ENCODE peak calls at places on chromosomes 6 and 20, in ten cellular contexts. One of them, this sample, is unnamed.

GRCh38 chr20:6053776-6054688 is at the start of gene LRRN4:
- DNase-seq in T-helper 17 cell: no peak
- DNase-seq in AG09309: no peak
- DNase-seq in fibroblast of pulmonary artery: peak; percentile 40
- DNase-seq in KBM-7: no peak
- DNase-seq in T-cell: no peak
- DNase-seq in astrocyte of the spinal cord: no peak
- DNase-seq in T1000: no peak
- DNase-seq in ascending aorta: no peak
- DNase-seq in left cardiac atrium: no peak
- DNase-seq in this sample: no peak

GRCh38 chr6:149032318-149032598 is 285.3 kb upstream of the TAB2 start:
- DNase-seq in fibroblast of pulmonary artery: no peak
- DNase-seq in T-cell: no peak
- DNase-seq in ascending aorta: no peak
- DNase-seq in T-helper 17 cell: no peak
- DNase-seq in AG09309: no peak
- DNase-seq in KBM-7: no peak
- DNase-seq in astrocyte of the spinal cord: no peak
- DNase-seq in left cardiac atrium: no peak
- DNase-seq in T1000: no peak
- DNase-seq in this sample: no peak

GRCh38 chr20:38799248-38799647 is 6.2 kb upstream of the PPP1R16B start:
- DNase-seq in left cardiac atrium: no peak
- DNase-seq in KBM-7: peak; percentile 83
- DNase-seq in T-cell: no peak
- DNase-seq in AG09309: no peak
- DNase-seq in T1000: no peak
- DNase-seq in fibroblast of pulmonary artery: peak; percentile 32
- DNase-seq in T-helper 17 cell: no peak
- DNase-seq in astrocyte of the spinal cord: no peak
- DNase-seq in ascending aorta: no peak
- DNase-seq in this sample: no peak

GRCh38 chr6:18044108-18044783 is 56.8 kb upstream of the KIF13A start:
- DNase-seq in T1000: no peak
- DNase-seq in T-helper 17 cell: no peak
- DNase-seq in fibroblast of pulmonary artery: no peak
- DNase-seq in KBM-7: peak; percentile 12
- DNase-seq in ascending aorta: no peak
- DNase-seq in AG09309: no peak
- DNase-seq in astrocyte of the spinal cord: no peak
- DNase-seq in left cardiac atrium: no peak
- DNase-seq in T-cell: no peak
- DNase-seq in this sample: no peak

GRCh38 chr20:39117486-39117885 is 155.3 kb downstream of the DHX35 start:
- DNase-seq in ascending aorta: no peak
- DNase-seq in T-cell: no peak
- DNase-seq in T-helper 17 cell: no peak
- DNase-seq in left cardiac atrium: no peak
- DNase-seq in KBM-7: no peak
- DNase-seq in fibroblast of pulmonary artery: peak; percentile 65
- DNase-seq in astrocyte of the spinal cord: peak; percentile 15
- DNase-seq in AG09309: no peak
- DNase-seq in T1000: peak; percentile 67
- DNase-seq in this sample: peak; percentile 52

GRCh38 chr20:63375438-63375837 is 14.3 kb upstream of the CHRNA4 start:
- DNase-seq in T1000: no peak
- DNase-seq in left cardiac atrium: no peak
- DNase-seq in astrocyte of the spinal cord: no peak
- DNase-seq in fibroblast of pulmonary artery: no peak
- DNase-seq in AG09309: no peak
- DNase-seq in T-helper 17 cell: no peak
- DNase-seq in KBM-7: no peak
- DNase-seq in ascending aorta: no peak
- DNase-seq in T-cell: no peak
- DNase-seq in this sample: no peak

GRCh38 chr6:112795316-112795715 is 448.2 kb downstream of the RFPL4B start:
- DNase-seq in astrocyte of the spinal cord: no peak
- DNase-seq in T-cell: no peak
- DNase-seq in fibroblast of pulmonary artery: no peak
- DNase-seq in ascending aorta: no peak
- DNase-seq in AG09309: no peak
- DNase-seq in T-helper 17 cell: no peak
- DNase-seq in T1000: no peak
- DNase-seq in KBM-7: no peak
- DNase-seq in left cardiac atrium: no peak
- DNase-seq in this sample: no peak

GRCh38 chr6:1286972-1287600 is 24.8 kb upstream of the FOXQ1 start:
- DNase-seq in AG09309: peak; percentile 85
- DNase-seq in T-helper 17 cell: no peak
- DNase-seq in KBM-7: peak; percentile 19
- DNase-seq in T-cell: no peak
- DNase-seq in ascending aorta: no peak
- DNase-seq in left cardiac atrium: no peak
- DNase-seq in fibroblast of pulmonary artery: peak; percentile 50
- DNase-seq in T1000: no peak
- DNase-seq in astrocyte of the spinal cord: peak; percentile 87
- DNase-seq in this sample: peak; percentile 31

GRCh38 chr6:142975272-142975805 is 30.4 kb upstream of the HIVEP2 start:
- DNase-seq in left cardiac atrium: no peak
- DNase-seq in AG09309: no peak
- DNase-seq in astrocyte of the spinal cord: no peak
- DNase-seq in ascending aorta: no peak
- DNase-seq in T-cell: no peak
- DNase-seq in KBM-7: no peak
- DNase-seq in T-helper 17 cell: no peak
- DNase-seq in T1000: no peak
- DNase-seq in fibroblast of pulmonary artery: no peak
- DNase-seq in this sample: no peak

GRCh38 chr6:152267967-152268845 is 369.0 kb downstream of the SYNE1 start:
- DNase-seq in left cardiac atrium: no peak
- DNase-seq in fibroblast of pulmonary artery: peak; percentile 48
- DNase-seq in T-helper 17 cell: no peak
- DNase-seq in KBM-7: peak; percentile 48
- DNase-seq in T1000: no peak
- DNase-seq in T-cell: no peak
- DNase-seq in ascending aorta: no peak
- DNase-seq in AG09309: no peak
- DNase-seq in astrocyte of the spinal cord: peak; percentile 35
- DNase-seq in this sample: no peak

GRCh38 chr6:142856857-142857608 is 87.9 kb downstream of the HIVEP2 start:
- DNase-seq in T-helper 17 cell: no peak
- DNase-seq in ascending aorta: no peak
- DNase-seq in AG09309: no peak
- DNase-seq in KBM-7: no peak
- DNase-seq in astrocyte of the spinal cord: no peak
- DNase-seq in T-cell: no peak
- DNase-seq in T1000: no peak
- DNase-seq in fibroblast of pulmonary artery: no peak
- DNase-seq in left cardiac atrium: no peak
- DNase-seq in this sample: no peak

GRCh38 chr6:27605401-27606342 is 132.8 kb upstream of the ZNF184 start:
- DNase-seq in astrocyte of the spinal cord: peak; percentile 79
- DNase-seq in T-cell: no peak
- DNase-seq in AG09309: no peak
- DNase-seq in KBM-7: no peak
- DNase-seq in fibroblast of pulmonary artery: peak; percentile 77
- DNase-seq in ascending aorta: no peak
- DNase-seq in T-helper 17 cell: no peak
- DNase-seq in left cardiac atrium: no peak
- DNase-seq in T1000: no peak
- DNase-seq in this sample: peak; percentile 92

GRCh38 chr20:25525857-25526256 is 59.5 kb downstream of the NINL start:
- DNase-seq in KBM-7: no peak
- DNase-seq in T1000: peak; percentile 61
- DNase-seq in T-cell: no peak
- DNase-seq in fibroblast of pulmonary artery: peak; percentile 95
- DNase-seq in left cardiac atrium: no peak
- DNase-seq in astrocyte of the spinal cord: peak; percentile 98
- DNase-seq in T-helper 17 cell: no peak
- DNase-seq in AG09309: peak; percentile 96
- DNase-seq in ascending aorta: peak; percentile 49
- DNase-seq in this sample: peak; percentile 97

GRCh38 chr6:5665173-5665572 is 341.6 kb downstream of the NRN1 start:
- DNase-seq in T-cell: peak; percentile 43
- DNase-seq in T1000: no peak
- DNase-seq in T-helper 17 cell: no peak
- DNase-seq in AG09309: no peak
- DNase-seq in ascending aorta: no peak
- DNase-seq in left cardiac atrium: no peak
- DNase-seq in KBM-7: no peak
- DNase-seq in astrocyte of the spinal cord: no peak
- DNase-seq in fibroblast of pulmonary artery: no peak
- DNase-seq in this sample: no peak

GRCh38 chr6:30981942-30982772 is 1.4 kb upstream of the MUC21 start:
- DNase-seq in fibroblast of pulmonary artery: peak; percentile 79
- DNase-seq in KBM-7: no peak
- DNase-seq in astrocyte of the spinal cord: peak; percentile 80
- DNase-seq in T-cell: no peak
- DNase-seq in ascending aorta: no peak
- DNase-seq in T1000: no peak
- DNase-seq in AG09309: peak; percentile 21
- DNase-seq in T-helper 17 cell: no peak
- DNase-seq in left cardiac atrium: peak; percentile 48
- DNase-seq in this sample: peak; percentile 58

GRCh38 chr6:104771258-104771832 is 88.4 kb downstream of the HACE1 start:
- DNase-seq in left cardiac atrium: no peak
- DNase-seq in T-helper 17 cell: no peak
- DNase-seq in T-cell: no peak
- DNase-seq in KBM-7: peak; percentile 70
- DNase-seq in ascending aorta: no peak
- DNase-seq in fibroblast of pulmonary artery: peak; percentile 73
- DNase-seq in AG09309: no peak
- DNase-seq in astrocyte of the spinal cord: peak; percentile 59
- DNase-seq in T1000: no peak
- DNase-seq in this sample: no peak

GRCh38 chr6:162467679-162468078 is 259.9 kb downstream of the PRKN start:
- DNase-seq in fibroblast of pulmonary artery: no peak
- DNase-seq in KBM-7: no peak
- DNase-seq in astrocyte of the spinal cord: no peak
- DNase-seq in T-cell: no peak
- DNase-seq in T1000: no peak
- DNase-seq in left cardiac atrium: peak; percentile 50
- DNase-seq in ascending aorta: no peak
- DNase-seq in AG09309: no peak
- DNase-seq in T-helper 17 cell: no peak
- DNase-seq in this sample: no peak

GRCh38 chr6:85346196-85346595 is 103.7 kb upstream of the NT5E start:
- DNase-seq in KBM-7: no peak
- DNase-seq in T-cell: no peak
- DNase-seq in astrocyte of the spinal cord: no peak
- DNase-seq in T1000: no peak
- DNase-seq in left cardiac atrium: no peak
- DNase-seq in ascending aorta: no peak
- DNase-seq in AG09309: no peak
- DNase-seq in T-helper 17 cell: no peak
- DNase-seq in fibroblast of pulmonary artery: no peak
- DNase-seq in this sample: no peak

GRCh38 chr20:42836339-42836738 is 353.4 kb downstream of the PTPRT start:
- DNase-seq in astrocyte of the spinal cord: no peak
- DNase-seq in T-cell: no peak
- DNase-seq in AG09309: no peak
- DNase-seq in T1000: no peak
- DNase-seq in left cardiac atrium: no peak
- DNase-seq in T-helper 17 cell: no peak
- DNase-seq in ascending aorta: no peak
- DNase-seq in fibroblast of pulmonary artery: no peak
- DNase-seq in KBM-7: no peak
- DNase-seq in this sample: no peak

This sample was measured in brain microvascular endothelial cell.